ENCODE peak calls at places on chromosomes 6 and 20, in nine cellular contexts. O, M, E, A, H, B, J, K and F are unnamed samples.

GRCh38 chr6:20440291-20440690 is 38.6 kb downstream of the E2F3 start:
- DNase-seq in O (no peak), M (no peak), E (no peak), A (no peak), H (no peak), B (no peak), J (no peak), K (no peak), F (no peak)

GRCh38 chr20:32638848-32639247 is 34.9 kb downstream of the C20orf203 start:
- DNase-seq in O (no peak), M (peak; percentile 47), E (no peak), A (peak; percentile 37), H (no peak), B (no peak), J (no peak), K (no peak), F (no peak)

GRCh38 chr6:113763311-113763766 is 93.8 kb upstream of the MARCKS start:
- DNase-seq in O (no peak), M (no peak), E (no peak), A (no peak), H (peak; percentile 7), B (no peak), J (no peak), K (no peak), F (no peak)

GRCh38 chr6:42406296-42407280 is 45.1 kb downstream of the TRERF1 start:
- DNase-seq in O (no peak), M (peak; percentile 18), E (no peak), A (no peak), H (peak; percentile 18), B (no peak), J (no peak), K (peak; percentile 28), F (peak; percentile 21)

GRCh38 chr6:84773431-84774173 is 9.2 kb upstream of the TBX18 start:
- DNase-seq in O (peak; percentile 22), M (no peak), E (no peak), A (no peak), H (no peak), B (peak; percentile 69), J (no peak), K (no peak), F (peak; percentile 56)

GRCh38 chr6:146363838-146364607 is 179.6 kb upstream of the RAB32 start:
- DNase-seq in O (no peak), M (no peak), E (no peak), A (no peak), H (no peak), B (no peak), J (no peak), K (no peak), F (no peak)

GRCh38 chr6:74606488-74607135 is 599.2 kb downstream of the COL12A1 start:
- DNase-seq in O (no peak), M (no peak), E (no peak), A (no peak), H (peak; percentile 96), B (no peak), J (no peak), K (peak; percentile 96), F (peak; percentile 93)

GRCh38 chr6:3943373-3943772 is 94.2 kb downstream of the FAM50B start:
- DNase-seq in O (no peak), M (peak; percentile 61), E (no peak), A (no peak), H (peak; percentile 75), B (no peak), J (no peak), K (peak; percentile 97), F (no peak)

GRCh38 chr6:27791182-27791939 is 120.8 kb downstream of the OR2B2 start:
- DNase-seq in O (no peak), M (peak; percentile 68), E (peak; percentile 54), A (peak; percentile 61), H (peak; percentile 87), B (peak; percentile 67), J (peak; percentile 54), K (peak; percentile 86), F (peak; percentile 88)

GRCh38 chr20:49701313-49701731 is 12.4 kb downstream of the B4GALT5 start:
- DNase-seq in O (no peak), M (no peak), E (no peak), A (no peak), H (peak; percentile 43), B (no peak), J (no peak), K (peak; percentile 36), F (no peak)

GRCh38 chr6:160755168-160755567 is 53.1 kb downstream of the PLG start:
- DNase-seq in O (no peak), M (no peak), E (no peak), A (no peak), H (no peak), B (no peak), J (no peak), K (no peak), F (no peak)

GRCh38 chr6:160756021-160756420 is 54.0 kb downstream of the PLG start:
- DNase-seq in O (no peak), M (no peak), E (no peak), A (no peak), H (no peak), B (no peak), J (no peak), K (no peak), F (no peak)

GRCh38 chr6:160750276-160750689 is 48.2 kb downstream of the PLG start:
- DNase-seq in O (no peak), M (no peak), E (no peak), A (no peak), H (no peak), B (no peak), J (no peak), K (no peak), F (no peak)
- TF ChIP-seq CTCF in O (peak; percentile 62), M (no peak), E (no peak), A (peak; percentile 39), H (no peak), B (peak; percentile 14), J (no peak), K (no peak), F (no peak)

GRCh38 chr6:44388135-44388487 is 605 bp downstream of the CDC5L start:
- DNase-seq in O (no peak), M (peak; percentile 21), E (peak; percentile 13), A (no peak), H (no peak), B (no peak), J (no peak), K (no peak), F (no peak)
- H3K27ac ChIP-seq in O (no peak overlapping the region), M (peak overlapping the region; percentile 98), E (peak overlapping the region; percentile 97), A (peak overlapping the region; percentile 97), H (peak overlapping the region; percentile 94), B (no peak overlapping the region), J (peak overlapping the region; percentile 27), K (peak overlapping the region; percentile 96), F (no peak overlapping the region)

GRCh38 chr6:50271817-50272216 is 222.1 kb upstream of the DEFB112 start:
- DNase-seq in O (no peak), M (no peak), E (no peak), A (no peak), H (no peak), B (no peak), J (no peak), K (no peak), F (no peak)
- TF ChIP-seq CTCF in O (no peak), M (no peak), E (no peak), A (no peak), H (no peak), B (no peak), J (no peak), K (no peak), F (no peak)

DNA sequence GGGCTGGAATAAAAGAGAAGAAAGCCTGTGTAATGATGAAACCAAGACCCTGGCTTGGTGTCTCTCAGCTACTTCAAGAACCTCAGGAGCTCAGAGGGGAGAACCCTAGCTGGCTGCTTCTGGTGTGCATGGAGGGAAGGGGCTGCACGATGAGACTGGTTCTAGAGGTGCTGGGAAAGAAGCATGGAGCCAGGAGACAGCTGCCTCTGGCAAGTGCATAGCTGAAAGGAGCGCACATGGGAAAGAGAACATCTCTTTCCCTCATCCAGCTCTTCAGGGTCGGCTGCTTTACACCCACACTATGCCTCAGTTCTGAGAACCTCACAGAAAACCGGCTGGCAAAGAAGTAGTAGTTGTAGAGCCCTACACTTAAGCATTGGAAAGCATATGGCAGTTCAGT is 139.5 kb downstream of the QKI start:
- DNase-seq in O (no peak), M (no peak), E (no peak), A (no peak), H (no peak), B (no peak), J (no peak), K (no peak), F (no peak)
- H3K27ac ChIP-seq in O (no peak overlapping the region), M (no peak overlapping the region), E (no peak overlapping the region), A (no peak overlapping the region), H (no peak overlapping the region), B (no peak overlapping the region), J (no peak overlapping the region), K (no peak overlapping the region), F (no peak overlapping the region)